ENCODE peak calls at places on chromosomes 16 and 17, in ten cellular contexts. Z is hippocampal formation, D is GM23248, X is HuH-7, Y is left ventricle myocardium superior, M is skeletal muscle cell, J is GM10248, B is SW 1271, T is kidney epithelial cell, O is H7. S is an unnamed sample.

GRCh38 chr16:89320717-89321501 is 103.4 kb downstream of the ZNF778 start:
- DNase-seq in Z (no peak), D (peak), X (no peak), Y (peak), M (no peak), J (no peak), B (peak), T (no peak), O (peak), S (peak)

GRCh38 chr17:14856156-14856555 is 409.0 kb downstream of the PMP22 start:
- DNase-seq in Z (no peak), D (no peak), X (no peak), Y (no peak), M (no peak), J (no peak), B (no peak), T (no peak), O (no peak), S (no peak)

GRCh38 chr17:79826210-79826680 is 13.0 kb downstream of the CBX4 start:
- DNase-seq in Z (no peak), D (no peak), X (no peak), Y (no peak), M (no peak), J (no peak), B (no peak), T (no peak), O (no peak), S (no peak)

GRCh38 chr17:64091116-64091515 is 38.8 kb downstream of the ERN1 start:
- DNase-seq in Z (no peak), D (peak), X (no peak), Y (no peak), M (no peak), J (peak), B (no peak), T (no peak), O (no peak), S (peak)

GRCh38 chr17:81722184-81723120 is 10.4 kb downstream of the SLC25A10 start:
- DNase-seq in Z (no peak), D (peak), X (no peak), Y (peak), M (no peak), J (no peak), B (no peak), T (no peak), O (peak), S (peak)

GRCh38 chr17:3647769-3648540 is 11.4 kb downstream of the CTNS start:
- DNase-seq in Z (peak), D (peak), X (peak), Y (peak), M (no peak), J (peak), B (peak), T (no peak), O (peak), S (peak)

GRCh38 chr17:8152981-8153549 is 861 bp upstream of the PER1 start:
- DNase-seq in Z (no peak), D (peak), X (no peak), Y (peak), M (no peak), J (no peak), B (no peak), T (no peak), O (peak), S (peak)

GRCh38 chr17:78541488-78542237 is 35.5 kb downstream of the DNAH17 start:
- DNase-seq in Z (no peak), D (peak), X (no peak), Y (no peak), M (no peak), J (no peak), B (peak), T (no peak), O (peak), S (no peak)

GRCh38 chr16:22188595-22189442 is 17.3 kb upstream of the EEF2K start:
- DNase-seq in Z (peak), D (peak), X (peak), Y (peak), M (peak), J (peak), B (peak), T (peak), O (peak), S (peak)

GRCh38 chr17:37405955-37406634 is 541 bp downstream of the ACACA start:
- DNase-seq in Z (no peak), D (peak), X (no peak), Y (no peak), M (no peak), J (no peak), B (no peak), T (no peak), O (no peak), S (peak)

GRCh38 chr17:62627219-62627903 is at the start of gene MRC2:
- DNase-seq in Z (no peak), D (peak), X (peak), Y (peak), M (peak), J (peak), B (peak), T (no peak), O (peak), S (peak)

GRCh38 chr16:52439171-52439701 is 107.7 kb downstream of the TOX3 start:
- DNase-seq in Z (no peak), D (no peak), X (no peak), Y (no peak), M (no peak), J (no peak), B (no peak), T (no peak), O (no peak), S (no peak)

GRCh38 chr16:4703906-4704305 is 10.5 kb downstream of the NUDT16L1 start:
- DNase-seq in Z (no peak), D (no peak), X (no peak), Y (no peak), M (no peak), J (no peak), B (no peak), T (no peak), O (peak), S (no peak)

GRCh38 chr16:66372078-66372897 is 5.8 kb downstream of the CDH5 start:
- DNase-seq in Z (no peak), D (no peak), X (no peak), Y (no peak), M (no peak), J (no peak), B (no peak), T (no peak), O (no peak), S (no peak)

GRCh38 chr16:54417384-54417783 is 130.8 kb upstream of the IRX3 start:
- DNase-seq in Z (peak), D (no peak), X (no peak), Y (no peak), M (no peak), J (no peak), B (no peak), T (no peak), O (no peak), S (no peak)

GRCh38 chr17:28900986-28901726 is 1.7 kb downstream of the DHRS13 start:
- DNase-seq in Z (no peak), D (no peak), X (no peak), Y (no peak), M (no peak), J (no peak), B (no peak), T (no peak), O (peak), S (no peak)